ENCODE peak calls at places on chromosomes 5 and 9, in four cellular contexts. L, U, T and R are unnamed samples.

GRCh38 chr9:125932012-125932411 is 184.8 kb downstream of the PBX3 start:
- DNase-seq in L (peak; percentile 100), U (no peak), T (no peak), R (no peak)

GRCh38 chr5:132294728-132295504 is 722 bp downstream of the SLC22A4 start:
- DNase-seq in L (peak; percentile 89), U (no peak), T (peak; percentile 94), R (peak; percentile 49)

GRCh38 chr9:71762900-71763653 is 5.2 kb downstream of the CEMIP2 start:
- DNase-seq in L (peak; percentile 20), U (no peak), T (no peak), R (no peak)

GRCh38 chr9:37002036-37002412 is 32.0 kb downstream of the PAX5 start:
- DNase-seq in L (no peak), U (no peak), T (peak; percentile 43), R (no peak)

GRCh38 chr5:126383246-126383645 is 40.0 kb upstream of the GRAMD2B start:
- DNase-seq in L (no peak), U (no peak), T (no peak), R (no peak)

GRCh38 chr9:28648723-28649122 is 1075.4 kb upstream of the C9orf72 start:
- DNase-seq in L (no peak), U (no peak), T (no peak), R (no peak)

GRCh38 chr9:18720691-18721090 is 246.7 kb downstream of the ADAMTSL1 start:
- DNase-seq in L (no peak), U (no peak), T (no peak), R (no peak)

GRCh38 chr5:7866194-7866593 is 2.6 kb downstream of the FASTKD3 start:
- DNase-seq in L (no peak), U (no peak), T (no peak), R (no peak)